ENCODE peak calls at places on chromosome 17, in nine cellular contexts. T is MM.1S, S is mucosa of descending colon, D is mammary epithelial cell, Y is ascending aorta, O is epithelial cell of proximal tubule, A is osteocyte, P is left ventricle myocardium inferior, R is neural progenitor cell. Q is an unnamed sample.

GRCh38 chr17:596763-597644 is 117.6 kb downstream of the VPS53 start:
- DNase-seq in T (no peak), S (no peak), D (peak; percentile 81), Y (no peak), O (peak; percentile 27), A (no peak), P (no peak), R (no peak), Q (peak; percentile 59)

GRCh38 chr17:39161967-39162366 is 4.0 kb downstream of the ARL5C start:
- DNase-seq in T (no peak), S (no peak), D (no peak), Y (no peak), O (no peak), A (no peak), P (no peak), R (no peak), Q (no peak)

GRCh38 chr17:65783845-65784334 is 222.4 kb upstream of the AXIN2 start:
- DNase-seq in T (no peak), S (no peak), D (peak; percentile 80), Y (no peak), O (peak; percentile 94), A (no peak), P (no peak), R (no peak), Q (peak; percentile 96)

GRCh38 chr17:57861737-57862409 is 12.0 kb upstream of the MRPS23 start:
- DNase-seq in T (no peak), S (peak; percentile 83), D (no peak), Y (no peak), O (no peak), A (no peak), P (peak; percentile 78), R (peak; percentile 68), Q (no peak)

GRCh38 chr17:79950711-79951110 is 85.0 kb downstream of the TBC1D16 start:
- DNase-seq in T (no peak), S (no peak), D (no peak), Y (no peak), O (no peak), A (no peak), P (no peak), R (peak; percentile 85), Q (no peak)

GRCh38 chr17:11908711-11909146 is 88.5 kb downstream of the ZNF18 start:
- DNase-seq in T (no peak), S (no peak), D (no peak), Y (no peak), O (no peak), A (no peak), P (no peak), R (no peak), Q (no peak)

GRCh38 chr17:81120149-81120484 is 45.2 kb upstream of the PVALEF start:
- DNase-seq in T (no peak), S (no peak), D (no peak), Y (no peak), O (no peak), A (no peak), P (no peak), R (peak; percentile 32), Q (no peak)

GRCh38 chr17:13544292-13544691 is 57.4 kb downstream of the HS3ST3A1 start:
- DNase-seq in T (no peak), S (no peak), D (peak; percentile 89), Y (no peak), O (no peak), A (no peak), P (no peak), R (no peak), Q (peak; percentile 95)

GRCh38 chr17:35432176-35433074 is at the start of gene SLFN12:
- DNase-seq in T (peak; percentile 82), S (no peak), D (peak; percentile 50), Y (no peak), O (peak; percentile 84), A (no peak), P (peak; percentile 45), R (peak; percentile 26), Q (peak; percentile 98)

GRCh38 chr17:80789356-80789902 is 202.2 kb upstream of the CHMP6 start:
- DNase-seq in T (no peak), S (no peak), D (peak; percentile 74), Y (no peak), O (peak; percentile 46), A (no peak), P (no peak), R (no peak), Q (peak; percentile 89)

GRCh38 chr17:17119533-17119932 is 77.3 kb downstream of the MPRIP start:
- DNase-seq in T (no peak), S (peak; percentile 75), D (peak; percentile 64), Y (no peak), O (no peak), A (no peak), P (no peak), R (no peak), Q (peak; percentile 37)

GRCh38 chr17:72602517-72603345 is 481.9 kb downstream of the SOX9 start:
- DNase-seq in T (peak; percentile 92), S (peak; percentile 79), D (peak; percentile 87), Y (no peak), O (peak; percentile 95), A (no peak), P (no peak), R (peak; percentile 78), Q (peak; percentile 45)
- TF ChIP-seq CTCF in T (peak; percentile 25), S (no peak), D (peak; percentile 28), Y (no peak), O (peak; percentile 57), A (no peak), P (no peak), R (peak; percentile 43), Q (peak; percentile 29)

GRCh38 chr17:2366747-2367494 is 29.6 kb downstream of the SGSM2 start:
- DNase-seq in T (no peak), S (no peak), D (no peak), Y (no peak), O (no peak), A (no peak), P (no peak), R (peak; percentile 66), Q (peak; percentile 26)
- TF ChIP-seq CTCF in T (no peak), S (no peak), D (no peak), Y (no peak), O (no peak), A (peak; percentile 32), P (no peak), R (peak; percentile 61), Q (peak; percentile 37)

GRCh38 chr17:77892469-77893143 is 65.9 kb upstream of the TNRC6C start:
- DNase-seq in T (no peak), S (no peak), D (no peak), Y (no peak), O (no peak), A (no peak), P (no peak), R (peak; percentile 82), Q (no peak)
- TF ChIP-seq CTCF in T (peak; percentile 46), S (no peak), D (peak; percentile 4), Y (no peak), O (peak; percentile 31), A (peak; percentile 42), P (no peak), R (peak; percentile 80), Q (peak; percentile 27)

DNA sequence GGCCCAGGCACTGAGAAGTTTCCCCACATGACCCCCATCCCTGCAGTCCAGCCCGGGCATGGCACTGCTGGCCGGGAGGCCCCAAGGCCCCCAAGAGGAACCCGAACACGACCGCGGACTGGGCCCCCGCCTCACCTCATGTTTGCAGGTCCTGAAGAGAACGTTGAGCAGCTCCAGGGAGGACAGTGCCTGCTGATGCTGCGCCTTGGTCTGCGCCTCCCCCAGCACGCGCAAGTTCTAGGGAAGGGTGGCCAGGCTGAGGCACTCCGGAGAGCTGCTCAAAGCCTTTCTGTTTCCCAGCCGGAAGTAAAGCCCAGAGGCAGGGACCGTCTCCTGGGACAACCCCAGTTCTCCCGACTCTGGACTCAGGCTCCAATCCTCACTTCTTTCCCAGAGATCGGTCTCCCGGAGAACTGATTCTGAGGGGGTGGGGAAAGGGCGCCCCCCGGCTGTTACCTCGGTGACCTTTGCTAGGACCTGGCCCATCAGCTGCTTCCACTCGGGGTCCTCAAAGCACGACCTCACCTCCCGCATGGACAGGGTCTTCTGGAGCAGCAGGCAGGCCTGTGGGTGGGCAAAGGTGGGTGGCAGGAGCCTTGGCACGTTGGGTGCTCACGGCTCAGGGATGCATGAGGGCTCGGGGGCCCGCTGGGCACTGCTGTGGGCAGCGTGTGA is 13.7 kb downstream of the MYBBP1A start:
- DNase-seq in T (no peak), S (no peak), D (no peak), Y (no peak), O (no peak), A (no peak), P (no peak), R (no peak), Q (no peak)
- TF ChIP-seq CTCF in T (no peak), S (no peak), D (no peak), Y (no peak), O (peak; percentile 22), A (no peak), P (no peak), R (peak; percentile 32), Q (no peak)

DNA sequence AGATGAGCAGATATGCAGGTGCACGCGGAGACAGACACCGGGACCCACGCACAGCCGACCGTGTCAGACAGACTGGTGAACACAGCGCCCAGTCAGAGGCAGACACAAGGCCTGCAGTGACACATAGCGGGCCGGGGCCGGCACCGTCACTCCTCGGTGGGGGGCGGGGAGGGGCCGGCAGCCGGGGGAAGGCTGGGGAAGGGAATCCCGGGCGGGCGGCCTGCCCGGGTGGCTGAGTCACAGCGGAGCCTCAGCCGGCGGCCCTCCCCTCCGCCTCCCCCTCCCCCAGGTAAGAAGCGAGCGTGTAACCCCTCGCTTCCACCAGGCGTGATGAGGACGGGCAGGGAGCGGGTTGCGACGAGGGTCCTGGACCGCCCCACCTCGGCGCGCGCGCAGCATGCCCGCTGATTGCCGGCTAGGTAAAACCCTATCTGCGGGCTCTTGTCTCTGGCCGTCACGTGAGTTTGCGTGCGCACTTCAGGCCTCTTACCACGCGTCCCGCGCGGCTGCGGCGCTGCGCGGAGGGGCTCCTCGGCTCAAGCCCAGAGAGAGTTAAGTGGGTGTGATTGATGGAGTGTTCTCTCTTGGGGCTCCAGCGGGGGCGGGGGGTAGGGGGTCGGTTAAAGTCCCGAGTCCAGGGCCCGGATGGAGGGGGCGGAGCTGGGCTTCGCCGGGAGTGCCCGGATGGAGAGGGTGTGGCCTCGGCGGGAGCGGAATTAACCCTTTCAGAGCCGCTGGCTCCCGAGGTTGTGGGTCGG is 7.8 kb downstream of the KDM6B start:
- DNase-seq in T (peak; percentile 81), S (peak; percentile 93), D (peak; percentile 90), Y (peak; percentile 88), O (no peak), A (peak; percentile 96), P (peak; percentile 91), R (peak; percentile 96), Q (peak; percentile 90)
- TF ChIP-seq CTCF in T (peak; percentile 21), S (no peak), D (no peak), Y (peak; percentile 6), O (peak; percentile 21), A (peak; percentile 35), P (peak; percentile 33), R (peak; percentile 9), Q (no peak)

DNA sequence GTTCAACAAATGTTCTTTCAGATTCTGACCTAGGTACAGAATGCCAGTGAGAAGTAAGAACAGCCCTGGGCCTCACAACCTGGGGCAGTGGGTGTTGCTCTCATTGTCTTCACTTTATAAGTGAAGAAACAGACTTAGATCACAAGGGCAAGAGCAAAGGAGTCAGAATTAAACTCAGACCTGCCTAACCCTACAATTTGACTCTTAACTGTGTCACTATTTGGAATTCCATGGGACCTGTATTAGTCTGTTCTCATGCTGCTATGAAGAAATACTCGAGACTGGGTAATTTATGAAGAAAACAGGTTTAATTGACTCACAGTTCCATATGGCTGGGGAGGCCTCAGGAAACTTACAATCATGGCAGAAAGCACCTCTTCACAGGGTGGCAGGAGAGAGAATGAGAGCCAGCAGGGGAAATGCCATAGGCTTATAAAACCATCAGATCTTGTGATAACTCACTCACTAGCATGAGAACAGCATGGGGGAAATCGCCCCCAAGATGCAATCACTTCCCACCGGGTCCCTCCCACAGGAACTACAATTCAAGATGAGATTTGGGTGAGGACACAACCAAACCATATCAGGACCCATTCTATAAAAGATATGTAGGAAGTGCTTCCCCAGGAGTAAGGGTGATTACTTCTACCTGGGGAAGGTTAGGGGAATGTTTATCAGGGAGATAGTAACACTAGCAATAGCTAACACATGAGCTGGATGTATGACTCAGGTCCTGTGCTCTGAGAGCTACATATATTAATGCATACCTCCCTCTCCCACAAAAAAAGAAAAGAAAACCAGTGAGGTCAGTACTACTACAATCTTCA is 270.1 kb downstream of the SOX9 start:
- DNase-seq in T (no peak), S (no peak), D (peak; percentile 86), Y (no peak), O (no peak), A (no peak), P (no peak), R (no peak), Q (peak; percentile 33)
- TF ChIP-seq CTCF in T (no peak), S (no peak), D (no peak), Y (no peak), O (no peak), A (no peak), P (no peak), R (no peak), Q (no peak)

Q was measured in fibroblast of pulmonary artery.